ENCODE peak calls at places on chromosomes 16 and 17, in eight cellular contexts. G, W, O, V, J, B, Z and N are unnamed samples.

GRCh38 chr17:59498421-59499307 is 66.7 kb upstream of the DHX40 start:
- DNase-seq in B (no peak), V (no peak), W (no peak), O (no peak), G (peak; percentile 23), Z (no peak), J (no peak), N (no peak)

GRCh38 chr16:48611329-48612137 is 1.6 kb upstream of the N4BP1 start:
- DNase-seq in Z (no peak), G (no peak), O (no peak), B (no peak), W (peak; percentile 52), J (peak; percentile 58), V (no peak), N (peak; percentile 53)

GRCh38 chr17:65270499-65270898 is 133.3 kb downstream of the RGS9 start:
- DNase-seq in V (no peak), O (no peak), W (no peak), B (no peak), G (no peak), J (no peak), Z (no peak), N (no peak)

GRCh38 chr17:34367486-34368270 is 4.6 kb upstream of the CCL1 start:
- DNase-seq in G (no peak), J (no peak), W (no peak), V (no peak), B (no peak), Z (no peak), O (no peak), N (no peak)

GRCh38 chr17:16935241-16935663 is 36.7 kb downstream of the TNFRSF13B start:
- DNase-seq in V (no peak), Z (no peak), O (no peak), W (no peak), B (no peak), G (no peak), J (no peak), N (no peak)

GRCh38 chr17:51150932-51151331 is 2.4 kb upstream of the NME1 start:
- DNase-seq in B (no peak), Z (no peak), G (no peak), V (no peak), W (no peak), J (no peak), O (no peak), N (no peak)

GRCh38 chr16:29748077-29748759 is 2.4 kb upstream of the C16orf54 start:
- DNase-seq in W (no peak), G (no peak), V (no peak), J (no peak), B (no peak), O (no peak), Z (no peak), N (no peak)

GRCh38 chr17:43327421-43327820 is 71.4 kb upstream of the ARL4D start:
- DNase-seq in Z (no peak), O (no peak), J (no peak), G (no peak), W (no peak), B (peak; percentile 52), V (peak; percentile 8), N (no peak)

GRCh38 chr17:65438173-65438572 is 123.3 kb downstream of the AXIN2 start:
- DNase-seq in O (no peak), J (no peak), Z (no peak), B (no peak), V (no peak), G (no peak), W (no peak), N (no peak)

GRCh38 chr16:72092832-72093447 is 480 bp downstream of the TXNL4B start:
- DNase-seq in W (peak; percentile 45), V (peak; percentile 81), O (no peak), G (no peak), J (no peak), B (peak; percentile 56), Z (peak; percentile 72), N (no peak)

GRCh38 chr17:37494401-37494831 is 4.7 kb downstream of the DUSP14 start:
- DNase-seq in J (no peak), V (peak; percentile 47), B (peak; percentile 29), W (no peak), G (no peak), O (no peak), Z (peak; percentile 75), N (no peak)

DNA sequence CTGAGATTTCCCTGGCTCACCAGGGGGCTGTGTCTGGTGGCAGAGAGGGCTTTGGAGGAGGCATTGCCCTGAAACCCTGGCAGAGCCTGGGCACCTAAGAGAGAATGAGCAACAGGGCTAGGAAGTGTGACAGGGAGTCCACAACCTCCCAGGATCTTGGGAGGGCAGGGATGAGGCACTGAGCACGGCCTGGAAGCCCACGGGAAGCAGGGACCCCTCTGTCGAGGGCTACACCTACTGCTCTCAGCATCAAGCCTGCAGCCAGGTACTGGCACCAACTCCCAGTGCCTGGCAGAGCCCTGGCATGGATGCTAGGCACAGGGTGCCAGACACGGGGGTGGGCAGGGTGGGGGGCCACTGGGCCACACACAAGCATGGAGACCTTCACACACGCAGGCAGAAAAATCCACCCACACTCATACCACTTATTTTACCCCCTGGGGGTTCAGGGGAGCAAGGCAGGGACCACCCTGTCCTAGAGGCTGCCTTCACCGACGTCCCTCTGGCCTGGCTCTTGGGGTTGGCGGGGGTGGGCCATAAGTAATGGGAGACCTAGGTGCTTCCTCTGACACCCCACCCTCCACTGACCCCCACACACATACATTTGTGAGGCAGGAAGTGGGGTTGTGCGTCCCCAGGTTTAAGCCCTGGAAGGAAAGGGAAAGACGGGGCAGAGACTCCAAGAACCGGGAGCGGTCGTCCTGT is 970 bp upstream of the HSD11B2 start:
- DNase-seq in B (no peak), V (no peak), W (no peak), Z (no peak), G (no peak), O (no peak), J (no peak), N (no peak)
- H3K4me3 ChIP-seq in B (peak overlapping the region; percentile 30), V (peak overlapping the region; percentile 28), W (peak overlapping the region; percentile 85), Z (peak overlapping the region; percentile 44), G (peak overlapping the region; percentile 40), O (peak overlapping the region; percentile 59), J (peak overlapping the region; percentile 42), N (no peak overlapping the region)

GRCh38 chr16:53093162-53093744 is 38.5 kb downstream of the CHD9 start:
- DNase-seq in V (no peak), O (no peak), G (no peak), W (no peak), B (no peak), J (no peak), Z (no peak), N (no peak)

GRCh38 chr16:53091508-53092211 is 36.9 kb downstream of the CHD9 start:
- DNase-seq in O (no peak), W (peak; percentile 76), Z (peak; percentile 87), V (peak; percentile 94), B (peak; percentile 95), J (peak; percentile 72), G (peak; percentile 76), N (no peak)

GRCh38 chr16:53090591-53091507 is 36.1 kb downstream of the CHD9 start:
- DNase-seq in V (peak; percentile 100), J (peak; percentile 59), W (no peak), G (peak; percentile 29), Z (peak; percentile 99), O (no peak), B (peak; percentile 99), N (no peak)

GRCh38 chr16:53089434-53090270 is 34.9 kb downstream of the CHD9 start:
- DNase-seq in B (peak; percentile 60), Z (peak; percentile 45), G (no peak), O (no peak), W (peak; percentile 59), J (no peak), V (peak; percentile 77), N (no peak)

DNA sequence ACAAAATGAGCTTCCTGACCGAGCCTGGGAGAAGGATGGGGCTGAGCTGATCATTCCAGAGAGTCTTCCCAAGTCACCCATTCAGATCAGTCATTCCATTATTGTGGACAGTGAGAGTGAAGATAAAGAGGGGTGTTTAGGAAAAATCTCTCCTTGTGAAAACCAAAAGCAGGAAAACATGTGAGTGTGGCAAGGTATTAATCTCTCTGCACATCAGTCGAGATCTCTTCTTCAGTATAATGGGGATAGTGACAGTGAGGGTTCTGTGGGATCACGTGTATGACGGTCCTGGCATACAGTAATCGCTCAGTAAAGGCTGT is 35.4 kb downstream of the CHD9 start:
- DNase-seq in J (no peak), B (no peak), V (no peak), Z (no peak), G (no peak), O (no peak), W (no peak), N (no peak)
- H3K4me3 ChIP-seq in J (peak overlapping the region; percentile 5), B (peak overlapping the region; percentile 21), V (no peak overlapping the region), Z (no peak overlapping the region), G (no peak overlapping the region), O (no peak overlapping the region), W (no peak overlapping the region), N (no peak overlapping the region)

GRCh38 chr17:1762233-1762905 is 509 bp downstream of the SERPINF1 start:
- DNase-seq in Z (peak; percentile 62), V (peak; percentile 82), B (peak; percentile 81), J (no peak), G (peak; percentile 67), W (peak; percentile 42), O (no peak), N (no peak)

GRCh38 chr17:1762906-1763829 is 1.3 kb downstream of the SERPINF1 start:
- DNase-seq in W (peak; percentile 34), B (peak; percentile 93), Z (peak; percentile 90), O (no peak), J (no peak), V (peak; percentile 92), G (peak; percentile 92), N (no peak)

GRCh38 chr17:1765576-1765975 is 3.7 kb downstream of the SERPINF1 start:
- DNase-seq in V (no peak), O (no peak), J (no peak), W (no peak), B (no peak), G (no peak), Z (no peak), N (no peak)

GRCh38 chr17:1766382-1767135 is 4.7 kb downstream of the SERPINF1 start:
- DNase-seq in V (no peak), W (no peak), O (no peak), G (peak; percentile 65), J (no peak), Z (no peak), B (no peak), N (no peak)

DNA sequence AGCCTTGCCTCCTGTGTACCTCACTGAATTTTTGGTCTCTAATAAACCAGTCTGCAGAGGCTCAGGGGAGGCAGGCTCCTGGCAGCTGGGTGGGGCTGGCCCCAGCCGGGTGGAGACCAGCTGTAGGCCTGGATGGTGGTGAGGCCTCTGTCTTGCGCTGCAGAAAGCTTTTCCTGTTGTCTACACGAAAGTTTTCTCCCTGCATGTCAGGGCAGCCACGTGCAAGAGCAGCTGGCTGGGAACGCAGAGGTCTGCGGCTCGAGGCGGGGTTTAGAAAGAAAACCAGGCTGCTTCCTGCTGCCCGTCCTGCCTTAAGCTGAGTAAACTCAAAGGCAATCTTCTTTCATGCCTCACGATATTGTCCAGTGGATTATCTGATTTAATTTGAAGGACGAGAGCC is 2.4 kb downstream of the SERPINF1 start:
- DNase-seq in J (no peak), G (no peak), V (peak; percentile 97), W (no peak), Z (peak; percentile 98), O (no peak), B (peak; percentile 97), N (no peak)
- H3K4me3 ChIP-seq in J (no peak overlapping the region), G (no peak overlapping the region), V (no peak overlapping the region), W (no peak overlapping the region), Z (peak overlapping the region; percentile 94), O (no peak overlapping the region), B (peak overlapping the region; percentile 72), N (no peak overlapping the region)

DNA sequence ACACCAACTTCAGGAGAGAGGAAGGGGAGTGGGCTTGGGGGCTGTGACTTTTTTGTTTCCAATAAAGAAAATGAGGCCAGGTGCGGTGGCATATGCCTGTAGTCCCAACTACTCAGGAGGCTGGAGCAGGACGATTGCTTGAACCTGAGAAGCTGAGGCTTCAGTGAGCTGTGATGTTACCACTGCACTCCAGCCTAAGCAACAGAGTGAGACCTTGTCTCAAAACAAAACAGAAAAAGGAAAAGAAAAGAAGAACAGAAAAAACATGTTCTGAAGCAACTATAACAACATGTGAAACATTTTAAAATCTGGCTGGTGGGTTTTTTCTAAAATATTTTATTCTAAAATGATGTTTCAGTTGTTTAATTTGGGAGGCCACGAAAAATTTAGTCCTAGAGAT is 554.0 kb upstream of the ZFHX3 start:
- DNase-seq in G (no peak), B (no peak), J (peak; percentile 19), V (no peak), W (no peak), O (no peak), Z (no peak), N (no peak)
- H3K4me3 ChIP-seq in G (no peak overlapping the region), B (no peak overlapping the region), J (no peak overlapping the region), V (no peak overlapping the region), W (no peak overlapping the region), O (no peak overlapping the region), Z (no peak overlapping the region), N (no peak overlapping the region)